ENCODE peak calls at places on chromosome 16, in five cellular contexts. W is neuronal stem cell, E is H1, N is H9, C is mesenchymal stem cell. H is an unnamed sample. For H3K9me3, the result is how much of the 10 kb centered on the place peaks cover.

GRCh38 chr16:8877894-8878522 is 4.1 kb upstream of the LITAFD start:
- DNase-seq in C (no peak), N (no peak), E (no peak), W (no peak), H (no peak)

GRCh38 chr16:48383204-48383876 is 1.9 kb downstream of the SIAH1 start:
- DNase-seq in W (no peak), E (no peak), C (no peak), N (no peak), H (peak)

GRCh38 chr16:31093132-31093703 is 1.4 kb downstream of the VKORC1 start:
- DNase-seq in W (peak), E (peak), C (no peak), N (peak), H (peak)

GRCh38 chr16:73037845-73038570 is 9.9 kb downstream of the ZFHX3 start:
- DNase-seq in W (no peak), E (no peak), N (no peak), C (no peak), H (no peak)

GRCh38 chr16:86300746-86301480 is 209.4 kb upstream of the FOXF1 start:
- DNase-seq in E (no peak), W (no peak), N (no peak), C (peak), H (peak)

GRCh38 chr16:25010542-25010941 is 4.6 kb downstream of the ARHGAP17 start:
- DNase-seq in E (no peak), W (no peak), N (no peak), C (no peak), H (no peak)

GRCh38 chr16:56371383-56371937 is 53.9 kb downstream of the AMFR start:
- DNase-seq in W (no peak), C (no peak), N (no peak), E (no peak), H (no peak)

GRCh38 chr16:66728117-66728787 is 23.2 kb downstream of the DYNC1LI2 start:
- DNase-seq in W (no peak), C (peak), E (no peak), N (no peak), H (peak)

GRCh38 chr16:66287916-66288315 is 78.6 kb upstream of the CDH5 start:
- DNase-seq in C (no peak), E (no peak), W (no peak), N (peak), H (no peak)

GRCh38 chr16:89944773-89945172 is 3.8 kb upstream of the DEF8 start:
- DNase-seq in W (no peak), C (no peak), E (no peak), N (no peak), H (no peak)

GRCh38 chr16:1045363-1046270 is 26.9 kb upstream of the SSTR5 start:
- DNase-seq in N (no peak), W (no peak), C (no peak), E (no peak), H (no peak)

GRCh38 chr16:85675528-85675927 is 13.2 kb downstream of the GINS2 start:
- DNase-seq in W (no peak), C (peak), E (no peak), N (no peak), H (peak)

DNA sequence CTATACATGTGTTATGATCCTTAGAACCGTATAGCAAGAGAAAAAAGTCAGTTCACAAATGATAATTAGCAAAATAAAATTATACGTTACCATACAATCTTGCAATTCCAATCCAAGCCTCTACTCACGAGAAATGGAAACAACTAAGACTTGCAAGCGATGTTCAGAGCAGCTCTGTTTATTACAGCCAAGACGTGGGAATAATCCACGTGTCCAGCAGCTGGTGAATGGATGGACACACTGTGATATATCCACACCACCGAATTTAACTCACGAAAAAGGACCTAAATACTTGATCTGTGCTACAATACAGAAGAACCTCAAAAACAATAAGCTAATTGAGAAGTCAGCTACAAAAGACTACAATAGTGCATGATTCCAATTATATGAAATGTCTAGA is 88.1 kb downstream of the ADCY9 start:
- DNase-seq in W (no peak), C (no peak), N (no peak), E (no peak), H (no peak)
- H3K18ac ChIP-seq in W (no peak), C (no peak), N (no peak), E (no peak), H (no peak)

DNA sequence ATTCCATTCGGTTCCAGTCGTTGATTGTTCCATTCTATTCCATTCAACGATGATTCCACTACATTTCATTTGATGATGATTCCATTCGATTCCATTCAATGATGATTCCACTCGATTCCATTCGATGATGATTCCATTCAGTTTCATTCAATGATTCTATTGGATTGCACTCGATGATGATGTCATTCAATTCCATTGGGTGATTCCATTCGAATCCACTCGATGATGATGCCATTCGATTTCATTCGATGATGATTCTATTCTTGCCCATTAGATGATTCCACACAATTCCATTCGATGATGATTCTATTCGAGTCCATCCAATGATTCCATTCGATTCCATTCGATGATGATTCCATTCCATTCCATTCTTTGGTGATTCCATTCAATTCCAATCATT is 1283.7 kb downstream of the TP53TG3F start:
- DNase-seq in C (no peak), W (no peak), E (no peak), N (no peak), H (no peak)
- H3K9me3 ChIP-seq in C (half or more), W (under half), E (half or more), N (half or more), H (under half)

GRCh38 chr16:6732166-6732565 is 600.5 kb upstream of the RBFOX1 start:
- DNase-seq in C (no peak), W (no peak), E (no peak), N (peak), H (no peak)

DNA sequence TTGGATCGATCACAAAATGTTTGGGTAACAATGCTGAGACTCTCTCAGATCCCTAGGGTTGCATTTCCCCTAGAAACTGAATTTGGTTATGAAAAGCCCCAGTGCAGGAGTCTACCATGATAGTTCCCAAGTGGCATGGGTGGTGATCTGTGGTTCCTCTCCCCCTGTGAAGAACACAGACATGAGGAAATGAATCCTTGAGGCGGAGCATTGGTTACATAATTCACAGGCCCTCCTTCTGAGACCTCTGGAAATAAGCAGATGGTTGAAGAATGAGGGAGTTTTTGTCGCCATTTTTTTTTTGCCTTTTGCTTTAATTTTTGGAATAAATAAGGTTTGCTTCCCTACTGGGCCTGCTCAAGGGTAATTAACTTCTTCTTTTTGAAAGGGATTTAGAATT is 597.0 kb upstream of the RBFOX1 start:
- DNase-seq in E (no peak), N (no peak), W (no peak), C (no peak), H (no peak)
- H3K18ac ChIP-seq in E (no peak), N (no peak), W (no peak), C (no peak), H (no peak)

GRCh38 chr16:3220839-3221238 is 14.1 kb downstream of the ZNF200 start:
- DNase-seq in C (no peak), W (no peak), N (no peak), E (no peak), H (no peak)
- H3K9me3 ChIP-seq in C (half or more), W (under half), N (under half), E (half or more), H (under half)

DNA sequence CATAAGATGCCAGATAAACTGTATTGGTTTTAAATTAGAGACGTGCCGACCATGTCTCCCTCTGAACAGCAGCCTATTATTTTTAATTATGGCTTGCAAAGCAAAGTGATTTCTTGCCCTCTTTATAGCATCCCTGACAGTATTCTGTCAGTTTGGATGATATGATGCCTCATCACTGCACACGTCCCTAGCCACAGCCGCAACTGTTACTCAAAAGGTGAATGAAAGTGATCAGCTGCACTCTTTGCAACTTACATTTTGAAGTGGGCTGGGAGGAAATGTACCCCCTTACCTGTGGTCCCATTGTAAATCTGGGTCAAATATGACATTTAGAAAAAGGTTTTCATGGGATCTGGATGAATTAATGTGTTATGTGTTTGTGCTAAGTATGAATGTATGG is 389.9 kb downstream of the MAF start:
- DNase-seq in E (no peak), W (no peak), N (no peak), C (no peak), H (no peak)
- H3K18ac ChIP-seq in E (peak), W (no peak), N (no peak), C (no peak), H (no peak)

GRCh38 chr16:79393121-79393520 is 207.4 kb downstream of the MAF start:
- DNase-seq in C (no peak), W (no peak), E (no peak), N (no peak), H (no peak)

GRCh38 chr16:79395631-79396030 is 204.9 kb downstream of the MAF start:
- DNase-seq in C (no peak), E (no peak), N (no peak), W (no peak), H (no peak)

GRCh38 chr16:79391395-79391794 is 209.1 kb downstream of the MAF start:
- DNase-seq in C (no peak), N (no peak), W (no peak), E (no peak), H (no peak)

GRCh38 chr16:79392081-79392480 is 208.5 kb downstream of the MAF start:
- DNase-seq in C (no peak), N (no peak), W (no peak), E (no peak), H (no peak)

DNA sequence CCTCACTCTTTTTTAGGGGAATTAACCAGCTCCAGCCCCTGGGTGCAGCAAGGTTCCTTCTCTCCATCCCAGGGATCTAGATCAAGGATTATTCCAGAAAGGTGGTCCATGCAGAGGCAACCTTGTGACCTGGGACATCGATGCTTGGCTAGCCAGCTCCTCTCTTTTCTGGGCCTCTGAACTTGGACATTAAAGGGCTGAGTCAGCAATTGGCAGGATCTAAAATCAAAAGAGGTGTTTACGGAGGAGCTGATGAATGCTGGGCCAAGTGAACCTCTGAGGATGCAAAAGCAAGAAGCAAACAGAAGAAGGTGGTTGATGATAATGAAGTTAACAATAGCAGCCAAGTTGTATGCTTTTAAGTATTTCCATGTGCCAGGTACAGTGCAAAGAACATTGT is 207.0 kb downstream of the MAF start:
- DNase-seq in E (no peak), C (no peak), N (no peak), W (no peak), H (no peak)
- H3K9me3 ChIP-seq in E (under half), C (under half), N (under half), W (under half), H (under half)

H was measured in IMR-90.